ENCODE peak calls at places on chromosomes 3 and 15, in seven cellular contexts. S is esophagus squamous epithelium, K is AG04450, C is OCI-LY7, U is GM06990, T is coronary artery, A is fibroblast of mammary gland. J is an unnamed sample.

GRCh38 chr3:53140575-53141467 is 10.6 kb upstream of the RFT1 start:
- DNase-seq in S (no peak), K (no peak), C (no peak), U (no peak), T (no peak), A (peak; percentile 85), J (peak; percentile 47)

GRCh38 chr15:42035362-42035761 is 14.5 kb upstream of the PLA2G4E start:
- DNase-seq in S (no peak), K (no peak), C (peak; percentile 73), U (no peak), T (no peak), A (peak; percentile 17), J (no peak)

GRCh38 chr3:177336841-177337430 is 139.7 kb upstream of the TBL1XR1 start:
- DNase-seq in S (no peak), K (no peak), C (no peak), U (no peak), T (no peak), A (peak; percentile 51), J (no peak)

GRCh38 chr15:40925495-40925862 is 3.7 kb upstream of the DLL4 start:
- DNase-seq in S (no peak), K (no peak), C (no peak), U (no peak), T (no peak), A (no peak), J (no peak)

GRCh38 chr15:29920515-29920914 is 98.2 kb upstream of the TJP1 start:
- DNase-seq in S (no peak), K (no peak), C (no peak), U (no peak), T (no peak), A (peak; percentile 28), J (no peak)

GRCh38 chr3:151327571-151328198 is 1.7 kb downstream of the P2RY13 start:
- DNase-seq in S (no peak), K (no peak), C (peak; percentile 35), U (no peak), T (no peak), A (peak; percentile 48), J (no peak)

GRCh38 chr15:101314301-101314700 is 19.3 kb upstream of the SNRPA1 start:
- DNase-seq in S (no peak), K (no peak), C (no peak), U (no peak), T (no peak), A (no peak), J (no peak)

GRCh38 chr3:198030125-198030524 is 70.1 kb downstream of the LMLN start:
- DNase-seq in S (no peak), K (no peak), C (no peak), U (no peak), T (no peak), A (no peak), J (no peak)

GRCh38 chr15:58864602-58865419 is 68.7 kb downstream of the SLTM start:
- DNase-seq in S (no peak), K (no peak), C (no peak), U (peak; percentile 24), T (peak; percentile 76), A (peak; percentile 16), J (no peak)

GRCh38 chr3:60090536-60090935 is 1040.7 kb upstream of the CFAP20DC start:
- DNase-seq in S (no peak), K (no peak), C (no peak), U (no peak), T (no peak), A (no peak), J (no peak)

GRCh38 chr15:24985224-24985623 is 30.4 kb downstream of the SNRPN start:
- DNase-seq in S (no peak), K (no peak), C (no peak), U (no peak), T (no peak), A (no peak), J (no peak)

GRCh38 chr15:52803543-52804306 is 13.6 kb upstream of the ONECUT1 start:
- DNase-seq in S (no peak), K (no peak), C (no peak), U (no peak), T (no peak), A (no peak), J (no peak)

GRCh38 chr3:99929409-99930139 is 111.9 kb downstream of the CMSS1 start:
- DNase-seq in S (no peak), K (no peak), C (no peak), U (no peak), T (no peak), A (peak; percentile 90), J (peak; percentile 86)

GRCh38 chr3:169237181-169237580 is 426.3 kb downstream of the MECOM start:
- DNase-seq in S (no peak), K (no peak), C (no peak), U (no peak), T (no peak), A (no peak), J (no peak)

GRCh38 chr3:160016972-160017371 is 28.3 kb downstream of the IL12A start:
- DNase-seq in S (no peak), K (no peak), C (no peak), U (no peak), T (no peak), A (peak; percentile 67), J (peak; percentile 58)

GRCh38 chr15:63374686-63375520 is 6.7 kb downstream of the CA12 start:
- DNase-seq in S (no peak), K (peak; percentile 49), C (no peak), U (no peak), T (peak; percentile 67), A (peak; percentile 83), J (peak; percentile 51)

GRCh38 chr15:39919396-39919739 is 698 bp downstream of the GPR176 start:
- DNase-seq in S (no peak), K (no peak), C (no peak), U (no peak), T (no peak), A (no peak), J (no peak)

GRCh38 chr3:50155891-50156290 is 767 bp downstream of the SEMA3F start:
- DNase-seq in S (no peak), K (no peak), C (no peak), U (no peak), T (no peak), A (no peak), J (no peak)

GRCh38 chr15:97684249-97684648 is 276.3 kb upstream of the ARRDC4 start:
- DNase-seq in S (no peak), K (no peak), C (no peak), U (no peak), T (no peak), A (no peak), J (no peak)

GRCh38 chr15:70497661-70498060 is 265.7 kb downstream of the UACA start:
- DNase-seq in S (no peak), K (no peak), C (no peak), U (no peak), T (no peak), A (no peak), J (no peak)

GRCh38 chr3:161925749-161926360 is 429.2 kb downstream of the OTOL1 start:
- DNase-seq in S (no peak), K (no peak), C (no peak), U (no peak), T (no peak), A (peak; percentile 37), J (no peak)

GRCh38 chr3:56980798-56981390 is 79.6 kb upstream of the SPATA12 start:
- DNase-seq in S (peak; percentile 30), K (peak; percentile 88), C (no peak), U (no peak), T (peak; percentile 83), A (peak; percentile 100), J (peak; percentile 97)

GRCh38 chr3:107684431-107684925 is 161.7 kb downstream of the BBX start:
- DNase-seq in S (no peak), K (no peak), C (no peak), U (no peak), T (no peak), A (no peak), J (no peak)

GRCh38 chr3:107685383-107685782 is 162.6 kb downstream of the BBX start:
- DNase-seq in S (no peak), K (no peak), C (no peak), U (no peak), T (no peak), A (no peak), J (no peak)

GRCh38 chr3:107687182-107687581 is 164.4 kb downstream of the BBX start:
- DNase-seq in S (no peak), K (no peak), C (no peak), U (no peak), T (no peak), A (no peak), J (no peak)

GRCh38 chr3:107690522-107691138 is 167.9 kb downstream of the BBX start:
- DNase-seq in S (no peak), K (peak; percentile 41), C (peak; percentile 65), U (no peak), T (no peak), A (peak; percentile 75), J (peak; percentile 24)

GRCh38 chr3:107689355-107689754 is 166.6 kb downstream of the BBX start:
- DNase-seq in S (no peak), K (no peak), C (no peak), U (no peak), T (no peak), A (no peak), J (no peak)
- H3K4me3 ChIP-seq in S (no peak overlapping the region), K (no peak overlapping the region), C (no peak overlapping the region), U (no peak overlapping the region), T (no peak overlapping the region), A (no peak overlapping the region), J (no peak overlapping the region)

DNA sequence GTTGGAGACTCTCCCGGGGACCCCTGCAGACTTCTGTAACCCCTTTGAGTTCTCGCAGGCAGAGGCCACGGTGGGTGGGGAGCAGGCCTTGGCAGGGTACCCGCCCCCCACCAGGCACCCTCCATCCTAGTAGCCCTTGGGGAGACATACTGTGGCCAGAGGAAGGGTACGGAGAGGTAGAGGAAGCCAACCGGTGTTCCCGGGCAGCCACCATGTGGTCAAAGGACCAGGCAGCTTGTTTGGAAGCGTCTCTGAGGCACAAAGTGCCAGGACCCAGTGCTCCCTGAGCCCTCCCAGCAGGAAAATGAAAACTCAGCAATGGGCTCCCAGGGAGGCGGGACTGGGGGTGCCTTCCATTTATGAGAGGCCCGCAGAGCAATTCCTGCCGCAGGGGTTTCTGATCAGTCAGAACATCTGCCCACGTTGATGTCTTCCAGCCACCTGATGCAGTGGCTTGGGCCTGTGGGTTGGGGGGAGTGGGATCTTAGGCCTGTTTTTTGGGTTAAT is 53.0 kb upstream of the CGNL1 start:
- DNase-seq in S (no peak), K (no peak), C (no peak), U (no peak), T (no peak), A (no peak), J (no peak)
- H3K4me3 ChIP-seq in S (no peak overlapping the region), K (no peak overlapping the region), C (no peak overlapping the region), U (no peak overlapping the region), T (no peak overlapping the region), A (no peak overlapping the region), J (no peak overlapping the region)

GRCh38 chr15:56240390-56240789 is 3.3 kb downstream of the RFX7 start:
- DNase-seq in S (no peak), K (no peak), C (no peak), U (no peak), T (no peak), A (no peak), J (no peak)
- H3K4me3 ChIP-seq in S (no peak overlapping the region), K (peak overlapping the region; percentile 25), C (peak overlapping the region; percentile 88), U (peak overlapping the region; percentile 93), T (no peak overlapping the region), A (no peak overlapping the region), J (no peak overlapping the region)

GRCh38 chr3:190541008-190541407 is 27.1 kb downstream of the IL1RAP start:
- DNase-seq in S (no peak), K (no peak), C (no peak), U (no peak), T (no peak), A (no peak), J (no peak)
- H3K4me3 ChIP-seq in S (no peak overlapping the region), K (no peak overlapping the region), C (no peak overlapping the region), U (no peak overlapping the region), T (no peak overlapping the region), A (no peak overlapping the region), J (no peak overlapping the region)